ENCODE peak calls at places on chromosome 11, in ten cellular contexts. A is heart left ventricle, J is spleen, G is testis, B is K562, T is ovary, K is right lobe of liver, W is suprapubic skin, N is esophagus squamous epithelium, Q is HCT116. L is an unnamed sample.

GRCh38 chr11:67318239-67318555 is 14.9 kb downstream of the SSH3 start:
- DNase-seq in A (no peak), J (no peak), G (no peak), B (peak; percentile 16), T (no peak), K (no peak), W (peak; percentile 16), N (no peak), Q (no peak), L (no peak)

GRCh38 chr11:67432655-67433349 is 4.5 kb downstream of the RPS6KB2 start:
- DNase-seq in A (no peak), J (peak; percentile 80), G (no peak), B (no peak), T (no peak), K (no peak), W (no peak), N (no peak), Q (no peak), L (no peak)

GRCh38 chr11:64331569-64332371 is 8.2 kb upstream of the CCDC88B start:
- DNase-seq in A (peak; percentile 83), J (peak; percentile 92), G (peak; percentile 86), B (peak; percentile 91), T (peak; percentile 78), K (peak; percentile 74), W (no peak), N (no peak), Q (peak; percentile 83), L (peak; percentile 97)

GRCh38 chr11:57514538-57515331 is 767 bp downstream of the SLC43A1 start:
- DNase-seq in A (peak; percentile 59), J (peak; percentile 91), G (peak; percentile 66), B (peak; percentile 76), T (peak; percentile 84), K (peak; percentile 93), W (peak; percentile 88), N (no peak), Q (no peak), L (peak; percentile 62)

GRCh38 chr11:6413791-6414231 is 5.1 kb downstream of the APBB1 start:
- DNase-seq in A (no peak), J (no peak), G (no peak), B (no peak), T (no peak), K (no peak), W (no peak), N (no peak), Q (no peak), L (no peak)

GRCh38 chr11:10087621-10088225 is 206.3 kb downstream of the SBF2 start:
- DNase-seq in A (no peak), J (no peak), G (no peak), B (no peak), T (no peak), K (no peak), W (no peak), N (no peak), Q (no peak), L (no peak)

GRCh38 chr11:8512547-8512946 is 81.5 kb downstream of the STK33 start:
- DNase-seq in A (no peak), J (no peak), G (no peak), B (no peak), T (no peak), K (no peak), W (no peak), N (no peak), Q (no peak), L (no peak)

GRCh38 chr11:2728128-2728662 is 28.4 kb upstream of the KCNQ1OT1 start:
- DNase-seq in A (no peak), J (no peak), G (no peak), B (no peak), T (no peak), K (no peak), W (no peak), N (no peak), Q (no peak), L (no peak)

GRCh38 chr11:118610220-118610772 is 2.9 kb downstream of the PHLDB1 start:
- DNase-seq in A (no peak), J (peak; percentile 82), G (no peak), B (no peak), T (peak; percentile 55), K (no peak), W (peak; percentile 80), N (no peak), Q (no peak), L (no peak)

GRCh38 chr11:118610773-118611432 is 3.5 kb downstream of the PHLDB1 start:
- DNase-seq in A (peak; percentile 86), J (peak; percentile 95), G (peak; percentile 89), B (peak; percentile 91), T (peak; percentile 89), K (peak; percentile 80), W (peak; percentile 89), N (no peak), Q (no peak), L (peak; percentile 85)

GRCh38 chr11:118607401-118608267 is at the start of gene PHLDB1:
- DNase-seq in A (peak; percentile 81), J (peak; percentile 84), G (peak; percentile 70), B (peak; percentile 84), T (peak; percentile 83), K (peak; percentile 67), W (no peak), N (no peak), Q (no peak), L (peak; percentile 64)

GRCh38 chr11:118608268-118609214 is 1.1 kb downstream of the PHLDB1 start:
- DNase-seq in A (peak; percentile 88), J (peak; percentile 90), G (peak; percentile 78), B (peak; percentile 87), T (peak; percentile 89), K (peak; percentile 67), W (peak; percentile 94), N (no peak), Q (no peak), L (peak; percentile 76)

GRCh38 chr11:118609380-118610219 is 2.2 kb downstream of the PHLDB1 start:
- DNase-seq in A (no peak), J (peak; percentile 78), G (no peak), B (peak; percentile 12), T (peak; percentile 60), K (no peak), W (peak; percentile 78), N (no peak), Q (no peak), L (peak; percentile 58)
- H3K27ac ChIP-seq in A (peak overlapping the region; percentile 100), J (no peak overlapping the region), G (peak overlapping the region; percentile 91), B (peak overlapping the region; percentile 89), T (peak overlapping the region; percentile 97), K (peak overlapping the region; percentile 31), W (peak overlapping the region; percentile 95), N (peak overlapping the region; percentile 88), Q (peak overlapping the region; percentile 59), L (no peak overlapping the region)

GRCh38 chr11:76669901-76670474 is 559 bp downstream of the LRRC32 start:
- DNase-seq in A (peak; percentile 75), J (peak; percentile 68), G (peak; percentile 60), B (no peak), T (peak; percentile 60), K (peak; percentile 44), W (no peak), N (no peak), Q (no peak), L (peak; percentile 47)

GRCh38 chr11:76666830-76667229 is 3.7 kb downstream of the LRRC32 start:
- DNase-seq in A (no peak), J (no peak), G (no peak), B (no peak), T (peak; percentile 7), K (peak; percentile 7), W (peak; percentile 15), N (no peak), Q (no peak), L (no peak)

GRCh38 chr11:76667856-76668255 is 2.7 kb downstream of the LRRC32 start:
- DNase-seq in A (peak; percentile 29), J (peak; percentile 60), G (no peak), B (no peak), T (peak; percentile 32), K (peak; percentile 19), W (peak; percentile 48), N (no peak), Q (no peak), L (peak; percentile 4)

GRCh38 chr11:76667271-76667818 is 3.2 kb downstream of the LRRC32 start:
- DNase-seq in A (peak; percentile 15), J (peak; percentile 64), G (no peak), B (no peak), T (peak; percentile 27), K (peak; percentile 31), W (peak; percentile 64), N (no peak), Q (no peak), L (no peak)

DNA sequence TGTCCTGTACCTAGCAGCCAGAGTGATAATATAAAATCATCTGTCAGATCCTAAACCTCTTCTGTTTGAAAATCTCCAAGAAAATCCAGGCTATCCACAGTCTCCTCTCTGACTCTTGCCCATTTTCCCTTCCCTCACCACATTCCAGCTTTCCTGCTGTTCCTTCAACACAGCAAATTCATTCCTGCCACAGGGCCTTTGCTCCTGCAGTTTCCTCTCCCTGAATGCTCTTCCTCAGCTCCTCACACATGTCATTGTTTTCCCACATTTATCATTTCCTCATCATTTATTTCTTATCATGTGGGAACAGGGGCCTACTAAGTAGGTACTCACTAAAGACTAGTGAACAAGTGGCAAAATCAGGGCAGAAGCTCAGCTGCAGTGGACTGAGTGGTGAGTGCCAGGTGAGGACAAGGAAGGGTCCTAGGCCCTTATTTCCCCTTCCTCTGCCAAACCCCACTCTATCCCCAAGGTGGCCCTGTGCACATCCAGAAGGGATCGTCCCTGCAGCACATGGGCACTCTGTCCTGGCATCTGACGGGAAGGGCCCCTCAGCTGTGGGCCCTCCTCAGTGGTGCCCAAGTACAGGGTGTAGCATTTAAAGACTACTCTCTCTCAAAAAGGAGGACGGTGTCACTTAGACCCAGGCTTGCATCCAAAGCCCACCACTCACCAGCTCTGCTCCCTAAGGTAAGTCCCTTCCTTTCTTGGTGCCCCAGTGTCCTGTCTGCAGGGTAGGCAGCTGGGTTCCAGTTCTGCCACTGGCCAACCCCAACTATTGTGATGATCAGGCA is 2.0 kb downstream of the LRRC32 start:
- DNase-seq in A (peak; percentile 23), J (peak; percentile 68), G (no peak), B (no peak), T (peak; percentile 23), K (peak; percentile 30), W (no peak), N (no peak), Q (no peak), L (no peak)
- H3K4me3 ChIP-seq in A (peak overlapping the region; percentile 75), J (peak overlapping the region; percentile 33), G (no peak overlapping the region), B (no peak overlapping the region), T (no peak overlapping the region), K (peak overlapping the region; percentile 18), W (peak overlapping the region; percentile 63), N (peak overlapping the region; percentile 59), Q (no peak overlapping the region), L (no peak overlapping the region)

GRCh38 chr11:74818283-74818946 is 69.8 kb downstream of the RNF169 start:
- DNase-seq in A (no peak), J (no peak), G (no peak), B (peak; percentile 44), T (no peak), K (no peak), W (no peak), N (no peak), Q (no peak), L (no peak)
- TF ChIP-seq POLR2A in A (no peak), J (no peak), G (no peak), B (no peak), T (no peak), K (no peak), W (no peak), N (no peak), Q (no peak), L (no peak)

DNA sequence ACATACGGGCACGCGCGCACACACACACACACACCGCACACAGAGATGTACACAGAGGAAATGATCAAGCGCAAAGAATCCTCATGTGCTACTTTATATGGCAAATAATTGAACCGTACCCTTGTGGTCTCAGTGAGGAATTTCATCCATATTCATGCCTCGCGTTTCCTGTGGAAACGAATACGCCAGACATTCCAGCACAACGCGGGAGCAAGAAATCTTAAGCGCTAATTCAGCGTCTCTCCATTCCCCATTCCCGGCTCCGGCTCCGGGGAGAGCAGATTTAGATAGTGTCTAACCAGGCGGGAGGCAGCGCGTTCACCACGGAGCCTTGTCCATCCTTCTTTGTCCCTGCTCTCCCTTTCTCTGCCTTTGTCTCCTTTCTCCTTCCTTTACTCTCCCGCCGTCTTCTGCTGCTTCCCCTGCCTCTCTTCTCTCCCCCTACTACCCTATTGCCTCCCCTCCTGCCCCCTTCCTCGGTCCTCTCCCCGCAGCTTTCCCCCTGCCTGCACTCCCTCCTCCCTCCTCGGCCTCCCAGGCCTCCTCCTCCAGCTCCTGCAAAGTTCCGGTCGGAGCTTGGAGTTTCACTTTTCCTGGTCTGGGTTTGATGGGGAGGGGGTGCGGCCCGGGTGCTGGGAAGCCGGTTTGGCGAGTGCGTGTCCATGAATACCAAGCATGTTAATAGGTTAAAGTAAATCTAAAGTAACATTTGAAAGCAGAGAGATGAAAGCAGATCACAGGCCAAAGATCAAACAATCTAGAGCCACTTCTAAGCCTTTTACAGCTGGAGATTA is 579.3 kb downstream of the BUD13 start:
- DNase-seq in A (peak; percentile 40), J (no peak), G (peak; percentile 31), B (no peak), T (peak; percentile 48), K (no peak), W (no peak), N (no peak), Q (no peak), L (no peak)
- H3K27ac ChIP-seq in A (peak overlapping the region; percentile 59), J (no peak overlapping the region), G (no peak overlapping the region), B (no peak overlapping the region), T (peak overlapping the region; percentile 44), K (no peak overlapping the region), W (peak overlapping the region; percentile 36), N (peak overlapping the region; percentile 61), Q (no peak overlapping the region), L (no peak overlapping the region)

L was measured in adrenal gland.